ENCODE peak calls at places on chromosomes 12 and 14, in six cellular contexts. One of them, this sample, is unnamed.

GRCh38 chr12:56994231-56994746 is 12.1 kb downstream of the ZBTB39 start:
- DNase-seq in stimulated activated naive CD8-positive, alpha-beta T cell treated with anti-CD3 and anti-CD28 coated beads, Interleukin-15, amount 100 ng/mL, for 72 hours: no peak
- DNase-seq in NCI-H1694: no peak
- DNase-seq in MV-4-11: no peak
- DNase-seq in bronchial epithelial cell: no peak
- DNase-seq in LoVo: no peak
- DNase-seq in this sample: no peak

GRCh38 chr14:77100961-77101360 is 2.9 kb downstream of the CIPC start:
- DNase-seq in LoVo: no peak
- DNase-seq in MV-4-11: no peak
- DNase-seq in stimulated activated naive CD8-positive, alpha-beta T cell treated with anti-CD3 and anti-CD28 coated beads, Interleukin-15, amount 100 ng/mL, for 72 hours: no peak
- DNase-seq in NCI-H1694: no peak
- DNase-seq in bronchial epithelial cell: no peak
- DNase-seq in this sample: no peak

GRCh38 chr12:89351489-89352241 is 636 bp downstream of the DUSP6 start:
- DNase-seq in stimulated activated naive CD8-positive, alpha-beta T cell treated with anti-CD3 and anti-CD28 coated beads, Interleukin-15, amount 100 ng/mL, for 72 hours: peak; percentile 60
- DNase-seq in MV-4-11: no peak
- DNase-seq in LoVo: peak; percentile 49
- DNase-seq in bronchial epithelial cell: no peak
- DNase-seq in NCI-H1694: no peak
- DNase-seq in this sample: no peak

GRCh38 chr12:14256139-14256538 is 109.3 kb upstream of the ATF7IP start:
- DNase-seq in MV-4-11: peak; percentile 65
- DNase-seq in bronchial epithelial cell: peak; percentile 19
- DNase-seq in LoVo: no peak
- DNase-seq in NCI-H1694: no peak
- DNase-seq in stimulated activated naive CD8-positive, alpha-beta T cell treated with anti-CD3 and anti-CD28 coated beads, Interleukin-15, amount 100 ng/mL, for 72 hours: peak; percentile 59
- DNase-seq in this sample: no peak

GRCh38 chr14:64676410-64677008 is 27.7 kb upstream of the PLEKHG3 start:
- DNase-seq in LoVo: no peak
- DNase-seq in bronchial epithelial cell: no peak
- DNase-seq in MV-4-11: peak; percentile 52
- DNase-seq in NCI-H1694: no peak
- DNase-seq in stimulated activated naive CD8-positive, alpha-beta T cell treated with anti-CD3 and anti-CD28 coated beads, Interleukin-15, amount 100 ng/mL, for 72 hours: no peak
- DNase-seq in this sample: no peak

GRCh38 chr14:100445436-100446088 is 122.4 kb downstream of the SLC25A47 start:
- DNase-seq in stimulated activated naive CD8-positive, alpha-beta T cell treated with anti-CD3 and anti-CD28 coated beads, Interleukin-15, amount 100 ng/mL, for 72 hours: no peak
- DNase-seq in MV-4-11: no peak
- DNase-seq in LoVo: no peak
- DNase-seq in NCI-H1694: no peak
- DNase-seq in bronchial epithelial cell: peak; percentile 10
- DNase-seq in this sample: no peak

GRCh38 chr14:53509227-53509822 is 356.2 kb upstream of the DDHD1 start:
- DNase-seq in NCI-H1694: peak; percentile 52
- DNase-seq in MV-4-11: no peak
- DNase-seq in bronchial epithelial cell: peak; percentile 89
- DNase-seq in LoVo: no peak
- DNase-seq in stimulated activated naive CD8-positive, alpha-beta T cell treated with anti-CD3 and anti-CD28 coated beads, Interleukin-15, amount 100 ng/mL, for 72 hours: no peak
- DNase-seq in this sample: no peak

GRCh38 chr12:60501124-60501729 is 905.4 kb downstream of the SLC16A7 start:
- DNase-seq in NCI-H1694: no peak
- DNase-seq in LoVo: no peak
- DNase-seq in bronchial epithelial cell: peak; percentile 22
- DNase-seq in MV-4-11: no peak
- DNase-seq in stimulated activated naive CD8-positive, alpha-beta T cell treated with anti-CD3 and anti-CD28 coated beads, Interleukin-15, amount 100 ng/mL, for 72 hours: no peak
- DNase-seq in this sample: no peak

GRCh38 chr12:100671396-100672074 is 98.1 kb downstream of the GAS2L3 start:
- DNase-seq in NCI-H1694: no peak
- DNase-seq in bronchial epithelial cell: no peak
- DNase-seq in stimulated activated naive CD8-positive, alpha-beta T cell treated with anti-CD3 and anti-CD28 coated beads, Interleukin-15, amount 100 ng/mL, for 72 hours: no peak
- DNase-seq in LoVo: no peak
- DNase-seq in MV-4-11: no peak
- DNase-seq in this sample: no peak

GRCh38 chr14:37668646-37669045 is 73.2 kb downstream of the TTC6 start:
- DNase-seq in MV-4-11: no peak
- DNase-seq in bronchial epithelial cell: peak; percentile 68
- DNase-seq in LoVo: peak; percentile 30
- DNase-seq in stimulated activated naive CD8-positive, alpha-beta T cell treated with anti-CD3 and anti-CD28 coated beads, Interleukin-15, amount 100 ng/mL, for 72 hours: no peak
- DNase-seq in NCI-H1694: no peak
- DNase-seq in this sample: no peak

GRCh38 chr12:127588224-127588623 is 678.7 kb upstream of the TMEM132C start:
- DNase-seq in bronchial epithelial cell: no peak
- DNase-seq in LoVo: no peak
- DNase-seq in MV-4-11: no peak
- DNase-seq in stimulated activated naive CD8-positive, alpha-beta T cell treated with anti-CD3 and anti-CD28 coated beads, Interleukin-15, amount 100 ng/mL, for 72 hours: no peak
- DNase-seq in NCI-H1694: no peak
- DNase-seq in this sample: no peak

This sample was measured in NCI-H748 treated with DMSO at 0.1 percent for 48 hours.